ENCODE peak calls at places on chromosome 11, in seven cellular contexts. N is GM20000, J is epithelial cell of esophagus, E is fibroblast of pulmonary artery, U is small intestine, Y is ovary, T is HFFc6. D is an unnamed sample.

GRCh38 chr11:94132152-94132558 is 3.5 kb downstream of the PANX1 start:
- DNase-seq in Y (peak), J (peak), U (no peak), E (peak), T (peak), N (no peak), D (no peak)

GRCh38 chr11:4641501-4641900 is 2.3 kb upstream of the OR51E1 start:
- DNase-seq in U (no peak), Y (no peak), J (no peak), T (no peak), N (no peak), E (no peak), D (no peak)

GRCh38 chr11:29075726-29076125 is 941.1 kb downstream of the KCNA4 start:
- DNase-seq in N (no peak), Y (no peak), E (no peak), U (no peak), T (no peak), J (no peak), D (no peak)

GRCh38 chr11:100739636-100740035 is 52.5 kb downstream of the ARHGAP42 start:
- DNase-seq in J (no peak), N (no peak), Y (no peak), E (peak), T (peak), U (no peak), D (no peak)

GRCh38 chr11:4118107-4118506 is 23.5 kb downstream of the RRM1 start:
- DNase-seq in J (peak), E (peak), Y (no peak), T (peak), N (no peak), U (no peak), D (no peak)

GRCh38 chr11:31805037-31805628 is 6.0 kb downstream of the PAX6 start:
- DNase-seq in E (no peak), U (no peak), Y (no peak), T (no peak), N (peak), J (no peak), D (no peak)

GRCh38 chr11:19735512-19735911 is 22.9 kb downstream of the NAV2 start:
- DNase-seq in Y (no peak), E (peak), U (no peak), T (peak), J (no peak), N (no peak), D (no peak)

GRCh38 chr11:62337682-62338181 is 484 bp downstream of the ASRGL1 start:
- DNase-seq in U (peak), J (peak), N (no peak), T (no peak), E (peak), Y (peak), D (peak)

GRCh38 chr11:9982796-9983579 is 311.0 kb downstream of the SBF2 start:
- DNase-seq in Y (no peak), N (no peak), U (peak), E (peak), J (peak), T (no peak), D (no peak)

GRCh38 chr11:2157294-2158040 is 3.5 kb downstream of the INS start:
- DNase-seq in N (no peak), E (no peak), J (no peak), U (no peak), Y (no peak), T (no peak), D (no peak)

GRCh38 chr11:113697798-113698407 is 8.2 kb downstream of the TMPRSS5 start:
- DNase-seq in U (no peak), J (peak), Y (no peak), E (no peak), T (no peak), N (no peak), D (no peak)